ENCODE peak calls at places on chromosomes 16 and 17, in nine cellular contexts. U is lung; K is tibial nerve; R is transverse colon; B is CD8-positive, alpha-beta memory T cell; C is ovary; A is fibroblast of lung; W is AG04450; J is upper lobe of right lung. S is an unnamed sample. For H3K9me3, the result is how much of the 10 kb centered on the place peaks cover.

GRCh38 chr17:8408371-8408770 is 10.7 kb upstream of the RNF222 start:
- DNase-seq in R (peak), U (no peak), W (no peak), B (no peak), K (no peak), C (no peak), J (no peak), A (no peak), S (no peak)

GRCh38 chr16:81431554-81432353 is 12.9 kb upstream of the CMIP start:
- DNase-seq in K (no peak), C (no peak), R (no peak), A (peak), W (peak), J (peak), U (no peak), B (no peak), S (peak)

GRCh38 chr17:81517009-81517338 is 4.4 kb upstream of the ACTG1 start:
- DNase-seq in J (no peak), A (no peak), W (no peak), R (no peak), C (no peak), K (no peak), U (no peak), B (no peak), S (no peak)

GRCh38 chr17:17506893-17507464 is 10.8 kb upstream of the RASD1 start:
- DNase-seq in R (no peak), U (no peak), B (no peak), W (no peak), J (peak), C (no peak), A (peak), K (no peak), S (peak)

GRCh38 chr17:72297326-72298115 is 176.7 kb downstream of the SOX9 start:
- DNase-seq in U (no peak), A (peak), R (no peak), B (no peak), J (no peak), C (no peak), W (no peak), K (peak), S (peak)

GRCh38 chr17:70752966-70753467 is 583.7 kb downstream of the KCNJ2 start:
- DNase-seq in J (no peak), C (no peak), A (no peak), B (no peak), W (no peak), U (no peak), K (no peak), R (no peak), S (no peak)

GRCh38 chr17:79612468-79613194 is 1.8 kb upstream of the RBFOX3 start:
- DNase-seq in W (no peak), R (peak), U (no peak), A (peak), B (no peak), J (peak), K (no peak), C (no peak), S (no peak)

GRCh38 chr17:61551255-61551742 is 39.7 kb downstream of the NACA2 start:
- DNase-seq in B (peak), C (no peak), W (no peak), K (no peak), J (no peak), U (no peak), R (no peak), A (peak), S (no peak)

GRCh38 chr16:88810166-88810867 is 1.4 kb downstream of the APRT start:
- DNase-seq in B (no peak), W (no peak), K (no peak), U (no peak), C (no peak), A (no peak), R (no peak), J (peak), S (no peak)

GRCh38 chr17:62625870-62626200 is 1.6 kb upstream of the MRC2 start:
- DNase-seq in J (no peak), C (no peak), K (no peak), W (no peak), U (no peak), B (no peak), R (no peak), A (no peak), S (no peak)

GRCh38 chr17:63540581-63540980 is 9.7 kb upstream of the DCAF7 start:
- DNase-seq in J (peak), A (no peak), R (no peak), W (no peak), K (no peak), U (no peak), C (no peak), B (no peak), S (no peak)

GRCh38 chr16:88810868-88811599 is 694 bp downstream of the APRT start:
- DNase-seq in K (peak), A (peak), W (peak), R (peak), C (peak), J (peak), B (no peak), U (peak), S (peak)

GRCh38 chr17:70184770-70185169 is 15.4 kb downstream of the KCNJ2 start:
- DNase-seq in W (no peak), K (no peak), J (no peak), B (no peak), R (no peak), C (no peak), A (peak), U (no peak), S (peak)

GRCh38 chr16:57720142-57720575 is 15.4 kb upstream of the KATNB1 start:
- DNase-seq in U (peak), W (peak), A (peak), R (peak), C (no peak), K (no peak), B (peak), J (no peak), S (no peak)

GRCh38 chr16:78392585-78393195 is 293.2 kb downstream of the WWOX start:
- DNase-seq in B (no peak), J (no peak), C (no peak), K (no peak), W (no peak), A (no peak), R (no peak), U (no peak), S (no peak)

GRCh38 chr17:35866356-35866950 is 2.2 kb downstream of the HEATR9 start:
- DNase-seq in B (no peak), U (no peak), J (no peak), R (no peak), A (no peak), C (no peak), W (no peak), K (no peak), S (no peak)

GRCh38 chr16:52812945-52813556 is 239.6 kb downstream of the CHD9NB start:
- DNase-seq in C (no peak), K (no peak), B (no peak), A (peak), U (no peak), W (no peak), R (no peak), J (no peak), S (no peak)

GRCh38 chr17:82753516-82753915 is 1.7 kb downstream of the TBCD start:
- DNase-seq in U (no peak), B (no peak), C (no peak), J (no peak), A (no peak), R (no peak), W (no peak), K (no peak), S (no peak)
- H3K4me3 ChIP-seq in U (no peak), B (no peak), C (no peak), J (no peak), A (peak), R (no peak), W (no peak), K (no peak), S (no peak)

DNA sequence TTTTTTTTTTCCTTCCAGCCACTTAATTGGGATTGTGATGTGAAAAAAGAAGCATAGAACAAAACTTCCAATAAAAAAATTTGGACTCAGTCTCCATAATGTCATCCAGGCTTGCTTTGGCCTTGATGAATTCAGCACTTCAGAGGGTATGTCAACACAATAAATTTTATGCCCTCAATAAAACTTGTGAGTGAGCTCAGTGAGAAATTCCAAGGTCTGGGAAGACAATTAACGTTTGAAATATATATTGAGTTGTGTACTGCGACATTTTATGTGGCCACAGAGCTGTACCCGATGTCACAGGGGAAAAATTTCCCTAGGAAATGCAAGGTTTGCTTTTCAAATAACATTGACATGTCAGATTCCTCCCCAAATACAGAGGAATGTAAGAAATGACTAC is 496.6 kb downstream of the XYLT1 start:
- DNase-seq in B (no peak), W (no peak), K (no peak), U (no peak), R (no peak), A (no peak), J (no peak), C (no peak), S (no peak)
- H3K27ac ChIP-seq in B (no peak), W (no peak), K (no peak), U (no peak), R (peak), A (no peak), J (no peak), C (no peak), S (no peak)

GRCh38 chr16:31916056-31916488 is 42.5 kb downstream of the ZNF267 start:
- DNase-seq in B (no peak), J (no peak), C (no peak), W (no peak), U (no peak), R (no peak), K (no peak), A (no peak), S (no peak)

GRCh38 chr16:31913668-31914067 is 40.1 kb downstream of the ZNF267 start:
- DNase-seq in U (no peak), B (no peak), R (no peak), W (no peak), J (no peak), A (no peak), C (no peak), K (no peak), S (no peak)
- H3K9me3 ChIP-seq in U (under half), B (half or more), R (half or more), W (under half), J (half or more), A (under half), C (under half), K (half or more), S (half or more)

DNA sequence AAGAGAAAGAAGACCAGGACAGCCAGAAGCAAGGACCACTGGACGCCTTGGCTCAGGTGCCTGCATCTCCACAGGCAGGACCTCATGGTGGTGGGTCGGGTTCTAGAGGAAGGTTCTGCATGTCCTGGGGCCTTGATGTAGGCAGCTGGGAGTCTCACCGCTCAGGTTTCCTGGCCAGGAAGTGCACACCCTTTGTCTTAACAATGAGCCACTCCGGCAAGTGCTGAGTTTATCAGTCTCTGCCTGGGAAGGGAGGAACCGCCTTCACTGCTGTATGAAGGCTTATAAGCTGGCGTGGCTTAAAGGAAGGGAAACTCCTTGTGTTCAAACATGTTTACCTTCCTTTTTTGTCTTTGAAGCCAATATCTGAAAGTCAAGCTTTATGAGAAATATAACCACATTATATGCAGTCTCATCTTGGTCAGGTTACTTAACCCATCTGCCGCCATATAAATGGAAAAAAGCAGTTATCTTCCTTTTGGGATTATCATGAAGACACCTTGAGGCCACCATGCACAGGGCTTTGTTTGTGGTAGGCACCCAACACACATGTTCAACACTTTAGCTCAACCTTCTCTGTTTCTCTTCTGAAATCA is at the start of gene ST6GALNAC1:
- DNase-seq in R (peak), U (no peak), A (no peak), K (no peak), W (no peak), J (peak), B (peak), C (no peak), S (no peak)
- H3K4me3 ChIP-seq in R (peak), U (no peak), A (no peak), K (no peak), W (no peak), J (peak), B (peak), C (peak), S (no peak)

DNA sequence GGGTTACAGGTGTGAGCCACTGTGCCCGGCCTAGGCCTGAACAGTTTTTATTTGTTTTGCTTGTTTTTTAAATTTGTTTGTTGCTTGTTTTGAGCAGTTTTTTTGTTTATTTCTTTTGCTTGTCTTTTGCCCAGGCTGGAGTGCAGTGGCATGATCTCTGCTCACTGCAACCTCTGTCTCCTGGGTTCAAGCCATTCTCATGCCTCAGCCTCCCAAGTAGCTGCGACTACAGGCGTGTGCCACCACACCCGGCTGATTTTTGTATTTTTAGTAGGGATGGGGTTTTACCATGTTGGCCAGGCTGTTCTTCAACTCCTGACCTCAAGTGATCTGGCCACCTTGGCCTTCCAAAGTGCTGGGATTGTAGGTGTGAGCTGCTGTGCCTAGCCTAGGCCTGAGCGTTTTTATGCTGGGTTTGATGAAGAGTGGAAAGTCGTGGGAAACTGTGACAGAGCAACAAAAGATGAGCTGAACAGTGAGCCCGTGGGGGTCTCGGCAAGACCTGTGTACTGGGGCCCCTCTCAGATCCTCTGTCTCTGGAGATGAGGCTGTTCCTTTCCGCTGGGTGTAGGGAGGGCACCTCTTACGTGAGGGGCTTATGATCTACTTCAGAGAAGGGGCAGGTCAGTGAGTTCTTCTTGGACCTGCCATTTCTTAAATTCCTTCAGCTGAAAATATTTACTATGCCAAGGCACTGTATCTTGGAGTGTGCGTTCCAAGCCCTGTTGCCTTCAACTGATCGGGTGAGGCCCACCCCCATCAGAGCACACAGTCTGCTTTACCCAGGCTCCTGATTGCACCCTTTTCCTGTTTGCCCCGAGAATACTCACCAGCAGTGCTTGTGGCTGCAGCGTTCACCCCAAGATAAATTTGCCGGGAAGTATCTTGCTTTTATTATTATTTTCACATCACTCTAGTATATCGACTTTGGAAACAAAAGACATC is 322.1 kb downstream of the SEC14L1 start:
- DNase-seq in C (no peak), W (no peak), R (no peak), U (no peak), A (no peak), J (no peak), K (no peak), B (no peak), S (no peak)
- H3K27ac ChIP-seq in C (no peak), W (no peak), R (peak), U (peak), A (no peak), J (peak), K (no peak), B (peak), S (peak)

GRCh38 chr16:3182608-3183444 is 5.2 kb upstream of the OR1F1 start:
- DNase-seq in J (no peak), R (peak), A (peak), B (peak), U (no peak), K (no peak), W (no peak), C (no peak), S (no peak)
- H3K9me3 ChIP-seq in J (under half), R (under half), A (under half), B (under half), U (under half), K (under half), W (under half), C (under half), S (under half)

DNA sequence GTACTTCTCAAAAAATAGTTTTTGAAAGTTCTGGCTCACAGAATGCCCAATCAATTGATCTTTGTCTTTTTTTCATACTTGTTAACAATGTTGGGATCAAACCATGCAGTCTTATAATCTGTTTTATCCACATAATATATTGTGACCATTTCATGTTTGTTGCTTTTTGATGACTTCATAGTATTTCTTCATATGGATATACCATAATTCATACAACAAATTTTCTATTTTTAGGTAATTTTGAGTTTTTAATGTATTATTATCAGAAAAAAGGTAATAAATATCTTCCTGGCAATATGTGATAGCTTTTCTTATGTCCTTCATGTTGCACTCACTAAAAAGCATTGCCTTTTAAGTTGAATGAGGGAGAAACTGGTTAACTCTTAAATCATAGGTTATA is 44.8 kb downstream of the TBC1D26 start:
- DNase-seq in C (no peak), U (no peak), W (no peak), B (no peak), J (no peak), A (no peak), R (no peak), K (no peak), S (no peak)
- H3K4me3 ChIP-seq in C (no peak), U (no peak), W (no peak), B (no peak), J (no peak), A (no peak), R (no peak), K (no peak), S (no peak)

GRCh38 chr17:4090898-4091297 is 51.9 kb downstream of the ZZEF1 start:
- DNase-seq in J (no peak), C (no peak), R (no peak), A (peak), W (no peak), B (no peak), K (no peak), U (no peak), S (peak)
- H3K27ac ChIP-seq in J (no peak), C (no peak), R (no peak), A (no peak), W (no peak), B (no peak), K (no peak), U (no peak), S (peak)